ENCODE peak calls at places on chromosome 14, in six cellular contexts. I is HCT116, P is Peyer's patch, Q is body of pancreas, E is lower leg skin, N is esophagus muscularis mucosa. A is an unnamed sample.

GRCh38 chr14:64700290-64700689 is 3.9 kb upstream of the PLEKHG3 start:
- DNase-seq in I (no peak), P (no peak), Q (no peak), E (no peak), N (no peak), A (no peak)

GRCh38 chr14:73239463-73240241 is 2.3 kb downstream of the PAPLN start:
- DNase-seq in I (no peak), P (no peak), Q (peak), E (peak), N (no peak), A (peak)

GRCh38 chr14:67533754-67534085 is 630 bp downstream of the PLEKHH1 start:
- DNase-seq in I (no peak), P (peak), Q (peak), E (no peak), N (no peak), A (no peak)

GRCh38 chr14:89479802-89480201 is 62.8 kb upstream of the FOXN3 start:
- DNase-seq in I (no peak), P (no peak), Q (no peak), E (no peak), N (no peak), A (no peak)

GRCh38 chr14:65703996-65704395 is 291.5 kb downstream of the FUT8 start:
- DNase-seq in I (no peak), P (no peak), Q (no peak), E (no peak), N (no peak), A (no peak)

GRCh38 chr14:39673141-39674133 is 241.2 kb upstream of the FBXO33 start:
- DNase-seq in I (no peak), P (no peak), Q (no peak), E (no peak), N (no peak), A (no peak)

GRCh38 chr14:67251573-67252226 is 10.5 kb downstream of the PALS1 start:
- DNase-seq in I (no peak), P (no peak), Q (no peak), E (no peak), N (no peak), A (no peak)

GRCh38 chr14:55160989-55161388 is 30.4 kb downstream of the DLGAP5 start:
- DNase-seq in I (peak), P (no peak), Q (no peak), E (no peak), N (no peak), A (no peak)

GRCh38 chr14:59998575-59998974 is 78.6 kb downstream of the LRRC9 start:
- DNase-seq in I (no peak), P (no peak), Q (no peak), E (no peak), N (no peak), A (no peak)

GRCh38 chr14:91269076-91269991 is 24.8 kb upstream of the GPR68 start:
- DNase-seq in I (no peak), P (no peak), Q (no peak), E (no peak), N (no peak), A (no peak)

GRCh38 chr14:70808023-70808401 is 1.3 kb downstream of the MAP3K9 start:
- DNase-seq in I (peak), P (peak), Q (peak), E (no peak), N (no peak), A (peak)

GRCh38 chr14:54746019-54746418 is 156.6 kb downstream of the GCH1 start:
- DNase-seq in I (no peak), P (no peak), Q (no peak), E (no peak), N (no peak), A (no peak)

GRCh38 chr14:68729556-68729955 is 63.3 kb downstream of the ZFP36L1 start:
- DNase-seq in I (no peak), P (no peak), Q (no peak), E (no peak), N (no peak), A (no peak)

GRCh38 chr14:65872536-65872935 is 460.0 kb downstream of the FUT8 start:
- DNase-seq in I (no peak), P (no peak), Q (no peak), E (no peak), N (no peak), A (no peak)

GRCh38 chr14:55332654-55333570 is 61.7 kb downstream of the FBXO34 start:
- DNase-seq in I (no peak), P (no peak), Q (no peak), E (no peak), N (no peak), A (no peak)

GRCh38 chr14:104898870-104899510 is 25.7 kb upstream of the PLD4 start:
- DNase-seq in I (no peak), P (no peak), Q (no peak), E (no peak), N (no peak), A (no peak)

GRCh38 chr14:81392976-81393643 is 7.0 kb downstream of the STON2 start:
- DNase-seq in I (no peak), P (no peak), Q (no peak), E (no peak), N (peak), A (no peak)

GRCh38 chr14:104735830-104736642 is 12.0 kb downstream of the ADSS1 start:
- DNase-seq in I (no peak), P (peak), Q (peak), E (peak), N (no peak), A (no peak)

GRCh38 chr14:65210827-65211192 is 108.5 kb upstream of the MAX start:
- DNase-seq in I (no peak), P (no peak), Q (no peak), E (no peak), N (no peak), A (no peak)

GRCh38 chr14:104313674-104314073 is 175.3 kb downstream of the KIF26A start:
- DNase-seq in I (no peak), P (no peak), Q (no peak), E (no peak), N (no peak), A (no peak)

GRCh38 chr14:76769636-76770292 is 8.5 kb downstream of the VASH1 start:
- DNase-seq in I (no peak), P (peak), Q (no peak), E (no peak), N (no peak), A (no peak)

GRCh38 chr14:28769358-28769757 is 2.8 kb downstream of the FOXG1 start:
- DNase-seq in I (no peak), P (no peak), Q (no peak), E (no peak), N (no peak), A (no peak)

GRCh38 chr14:25396128-25396527 is 346.2 kb upstream of the STXBP6 start:
- DNase-seq in I (no peak), P (no peak), Q (no peak), E (no peak), N (no peak), A (no peak)

GRCh38 chr14:96277890-96278289 is 21.9 kb downstream of the BDKRB1 start:
- DNase-seq in I (no peak), P (no peak), Q (no peak), E (no peak), N (no peak), A (no peak)

GRCh38 chr14:68977741-68978549 is 1.2 kb downstream of the ACTN1 start:
- DNase-seq in I (no peak), P (peak), Q (peak), E (peak), N (peak), A (peak)

GRCh38 chr14:35140718-35141581 is 18.6 kb downstream of the PRORP start:
- DNase-seq in I (no peak), P (no peak), Q (no peak), E (no peak), N (no peak), A (no peak)

GRCh38 chr14:75069021-75069810 is at the start of gene ZC2HC1C:
- DNase-seq in I (peak), P (peak), Q (peak), E (peak), N (peak), A (peak)
- TF ChIP-seq POLR2A in I (peak), P (peak), Q (peak), E (no peak), N (peak), A (peak)

GRCh38 chr14:24195186-24196070 is at the start of gene TM9SF1:
- DNase-seq in I (peak), P (peak), Q (peak), E (peak), N (peak), A (peak)
- TF ChIP-seq POLR2A in I (no peak), P (peak), Q (peak), E (no peak), N (no peak), A (peak)

DNA sequence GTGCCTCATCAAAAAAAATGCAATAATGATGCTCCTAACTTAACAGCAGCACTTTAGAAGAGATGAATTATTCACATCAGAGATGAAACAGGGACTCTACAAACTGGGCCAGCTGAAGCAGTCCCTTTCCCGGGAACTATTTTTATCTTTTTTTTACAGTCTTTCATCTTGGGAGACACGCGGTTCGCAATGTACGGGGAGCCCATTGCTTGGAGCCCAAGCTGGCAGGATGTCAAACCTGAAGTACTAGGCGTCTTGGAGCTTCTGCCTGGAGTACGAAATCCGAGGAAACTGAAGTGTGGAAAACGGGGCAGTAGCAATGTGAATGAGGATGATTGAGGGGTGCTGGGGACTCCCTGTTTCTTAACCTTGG is 65.4 kb upstream of the DLK1 start:
- DNase-seq in I (no peak), P (no peak), Q (no peak), E (no peak), N (no peak), A (no peak)
- TF ChIP-seq POLR2A in I (no peak), P (no peak), Q (no peak), E (no peak), N (no peak), A (no peak)

GRCh38 chr14:24135834-24136683 is at the start of gene PSME1:
- DNase-seq in I (peak), P (peak), Q (peak), E (peak), N (peak), A (peak)
- TF ChIP-seq POLR2A in I (peak), P (peak), Q (peak), E (no peak), N (no peak), A (peak)

DNA sequence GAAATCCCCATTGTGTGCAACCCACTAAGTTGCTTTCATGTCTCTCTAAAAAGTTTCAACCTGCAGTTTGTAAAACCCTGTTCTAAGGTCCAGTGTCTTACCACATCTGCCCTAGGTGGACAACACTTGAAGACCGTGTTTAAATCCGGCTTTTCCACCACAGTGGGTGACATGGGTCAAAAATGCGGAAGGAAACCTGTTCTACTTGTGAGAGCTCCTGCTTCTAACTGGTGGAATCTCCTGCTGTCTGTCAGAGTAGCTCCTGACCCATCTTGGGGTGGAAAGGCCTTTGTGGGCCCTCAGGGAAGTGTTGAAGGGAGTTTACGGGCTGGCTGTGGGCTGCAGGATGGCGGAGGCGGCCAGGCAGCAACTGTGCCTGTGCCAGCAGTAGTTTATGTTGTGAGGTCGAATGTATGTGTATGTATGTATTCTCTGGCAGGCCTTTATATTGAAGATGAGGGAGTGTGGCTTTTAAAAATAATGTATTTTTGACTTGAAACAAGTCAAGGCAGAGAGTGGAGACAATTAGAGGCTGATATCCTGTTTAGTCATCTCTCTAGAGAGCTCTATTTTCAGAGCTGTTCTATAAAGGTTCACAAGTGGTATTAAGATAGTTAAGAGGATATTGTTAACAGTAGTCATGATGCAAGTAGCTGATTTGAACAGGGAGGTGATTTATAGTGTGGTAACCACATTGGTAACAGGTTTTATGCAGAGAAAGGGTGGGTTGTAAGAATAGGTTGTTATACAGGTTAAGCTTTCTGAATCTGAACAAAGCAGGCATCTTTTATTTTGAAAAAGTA is 67.0 kb downstream of the PRKCH start:
- DNase-seq in I (peak), P (no peak), Q (no peak), E (no peak), N (no peak), A (peak)
- TF ChIP-seq POLR2A in I (no peak), P (no peak), Q (no peak), E (no peak), N (no peak), A (no peak)

GRCh38 chr14:49895480-49895879 is 2.6 kb downstream of the ARF6 start:
- DNase-seq in I (no peak), P (no peak), Q (no peak), E (no peak), N (no peak), A (no peak)

GRCh38 chr14:49892301-49892635 is 614 bp upstream of the ARF6 start:
- DNase-seq in I (no peak), P (peak), Q (peak), E (peak), N (peak), A (no peak)

GRCh38 chr14:49893309-49894213 is 679 bp downstream of the ARF6 start:
- DNase-seq in I (no peak), P (peak), Q (peak), E (peak), N (no peak), A (no peak)

GRCh38 chr14:49896956-49897355 is 4.1 kb downstream of the ARF6 start:
- DNase-seq in I (no peak), P (no peak), Q (no peak), E (no peak), N (no peak), A (no peak)

GRCh38 chr14:49892636-49893308 is at the start of gene ARF6:
- DNase-seq in I (peak), P (peak), Q (peak), E (peak), N (peak), A (peak)
- TF ChIP-seq POLR2A in I (peak), P (peak), Q (peak), E (no peak), N (peak), A (peak)

GRCh38 chr14:51993274-51993673 is 3.9 kb downstream of the RTRAF start:
- DNase-seq in I (no peak), P (no peak), Q (no peak), E (no peak), N (no peak), A (no peak)

GRCh38 chr14:51990488-51990887 is 1.1 kb downstream of the RTRAF start:
- DNase-seq in I (no peak), P (no peak), Q (no peak), E (no peak), N (no peak), A (no peak)

GRCh38 chr14:51989293-51990234 is at the start of gene RTRAF:
- DNase-seq in I (peak), P (peak), Q (peak), E (peak), N (peak), A (peak)
- TF ChIP-seq POLR2A in I (peak), P (peak), Q (peak), E (no peak), N (peak), A (peak)

DNA sequence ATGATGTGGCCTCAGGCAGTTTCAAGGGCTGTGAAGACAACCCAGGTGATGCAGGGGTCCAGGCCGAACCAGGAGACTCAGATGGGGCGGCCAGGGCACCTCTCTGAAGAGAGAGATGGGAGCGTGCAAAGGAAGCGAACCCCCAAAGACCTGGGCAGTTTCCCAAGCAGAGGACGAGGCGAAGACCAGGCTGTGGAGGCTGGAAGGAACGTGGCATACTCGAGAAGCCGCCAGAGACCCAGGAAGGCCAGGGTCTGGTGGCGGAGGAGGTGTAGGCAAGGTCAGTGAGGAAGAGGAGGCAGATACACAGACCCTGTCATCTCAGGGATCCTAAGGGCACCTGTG is 24.7 kb downstream of the LTBP2 start:
- DNase-seq in I (no peak), P (no peak), Q (no peak), E (no peak), N (no peak), A (no peak)
- TF ChIP-seq POLR2A in I (no peak), P (no peak), Q (no peak), E (no peak), N (no peak), A (no peak)

A was measured in H54.